ENCODE peak calls at places on chromosomes 2 and 18, in four cellular contexts. Z is colonic mucosa; E is GM23248; A is CD8-positive, alpha-beta memory T cell. L is an unnamed sample. For H3K4me1, the result is how much of the 10 kb centered on the place peaks cover.

GRCh38 chr2:96549967-96550786 is 13.6 kb downstream of the ARID5A start:
- DNase-seq in A (no peak), E (peak), Z (peak), L (no peak)

GRCh38 chr18:9638886-9639285 is 24.5 kb upstream of the PPP4R1 start:
- DNase-seq in Z (no peak), A (no peak), E (no peak), L (no peak)

GRCh38 chr2:1704606-1705556 is 39.4 kb downstream of the PXDN start:
- DNase-seq in E (peak), A (no peak), Z (no peak), L (no peak)

GRCh38 chr2:30886101-30886500 is 78.9 kb upstream of the CAPN13 start:
- DNase-seq in E (no peak), Z (no peak), A (no peak), L (no peak)

GRCh38 chr2:239293450-239294430 is 107.1 kb downstream of the HDAC4 start:
- DNase-seq in Z (no peak), A (peak), E (no peak), L (no peak)

GRCh38 chr2:148642112-148642744 is 2.3 kb upstream of the EPC2 start:
- DNase-seq in Z (no peak), E (no peak), A (no peak), L (no peak)

GRCh38 chr2:64325852-64326577 is 127.9 kb upstream of the LGALSL start:
- DNase-seq in E (no peak), Z (no peak), A (peak), L (no peak)

GRCh38 chr18:10247402-10248117 is 206.9 kb upstream of the APCDD1 start:
- DNase-seq in Z (no peak), E (no peak), A (no peak), L (no peak)

GRCh38 chr2:16282511-16282910 is 342.2 kb downstream of the MYCN start:
- DNase-seq in A (no peak), Z (no peak), E (no peak), L (no peak)

GRCh38 chr2:183543731-183544130 is 419.5 kb downstream of the NUP35 start:
- DNase-seq in E (no peak), Z (peak), A (no peak), L (no peak)

GRCh38 chr18:46013484-46014189 is 46.5 kb upstream of the EPG5 start:
- DNase-seq in Z (no peak), E (peak), A (no peak), L (no peak)

GRCh38 chr2:100588071-100588786 is 25.4 kb downstream of the PDCL3 start:
- DNase-seq in A (peak), Z (no peak), E (peak), L (no peak)

GRCh38 chr18:35073186-35074105 is 32.2 kb downstream of the MAPRE2 start:
- DNase-seq in A (no peak), E (peak), Z (no peak), L (no peak)

GRCh38 chr18:26495267-26495666 is 53.1 kb downstream of the KCTD1 start:
- DNase-seq in A (no peak), Z (no peak), E (no peak), L (no peak)

GRCh38 chr2:43158259-43158880 is 68.0 kb downstream of the ZFP36L2 start:
- DNase-seq in Z (peak), E (peak), A (no peak), L (no peak)

GRCh38 chr18:44909191-44909719 is 228.6 kb downstream of the SETBP1 start:
- DNase-seq in E (no peak), Z (no peak), A (no peak), L (no peak)

GRCh38 chr18:12968115-12968514 is 20.3 kb downstream of the SEH1L start:
- DNase-seq in A (no peak), E (no peak), Z (no peak), L (no peak)

DNA sequence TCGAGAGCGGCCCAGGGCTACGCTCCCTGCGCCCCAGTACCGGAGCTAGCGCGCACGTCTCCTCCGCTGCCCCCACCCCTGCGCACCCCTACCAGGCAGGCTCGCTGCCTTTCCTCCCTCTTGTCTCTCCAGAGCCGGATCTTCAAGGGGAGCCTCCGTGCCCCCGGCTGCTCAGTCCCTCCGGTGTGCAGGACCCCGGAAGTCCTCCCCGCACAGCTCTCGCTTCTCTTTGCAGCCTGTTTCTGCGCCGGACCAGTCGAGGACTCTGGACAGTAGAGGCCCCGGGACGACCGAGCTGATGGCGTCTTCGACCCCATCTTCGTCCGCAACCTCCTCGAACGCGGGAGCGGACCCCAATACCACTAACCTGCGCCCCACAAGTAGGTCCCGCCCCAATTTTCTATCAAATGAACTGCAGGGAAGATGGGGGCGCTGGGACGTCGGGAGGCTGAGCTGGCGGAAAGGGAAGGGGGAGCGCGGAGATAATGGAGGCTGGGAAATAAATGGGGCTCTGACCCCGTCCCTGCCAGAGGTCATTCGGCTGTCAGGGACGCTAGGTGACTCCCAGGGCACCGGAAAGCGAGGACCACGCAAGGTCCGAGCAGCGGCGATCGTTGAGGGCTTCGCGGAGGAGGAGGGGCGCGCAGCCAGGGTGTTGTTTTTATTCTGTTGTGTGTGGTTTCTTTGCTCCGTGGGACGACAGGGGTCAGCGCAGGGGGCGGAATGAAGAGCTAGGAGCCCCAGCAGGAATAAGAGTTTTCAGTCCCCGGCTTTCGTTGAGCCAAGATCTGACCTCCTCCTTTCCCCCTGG is 1.8 kb downstream of the GAD1 start:
- DNase-seq in Z (no peak), E (peak), A (no peak), L (no peak)
- H3K4me3 ChIP-seq in Z (peak), E (peak), A (no peak), L (peak)

GRCh38 chr2:63044360-63045327 is 6.0 kb upstream of the OTX1 start:
- DNase-seq in A (no peak), Z (no peak), E (no peak), L (no peak)
- H3K4me1 ChIP-seq in A (under half), Z (under half), E (under half), L (under half)

DNA sequence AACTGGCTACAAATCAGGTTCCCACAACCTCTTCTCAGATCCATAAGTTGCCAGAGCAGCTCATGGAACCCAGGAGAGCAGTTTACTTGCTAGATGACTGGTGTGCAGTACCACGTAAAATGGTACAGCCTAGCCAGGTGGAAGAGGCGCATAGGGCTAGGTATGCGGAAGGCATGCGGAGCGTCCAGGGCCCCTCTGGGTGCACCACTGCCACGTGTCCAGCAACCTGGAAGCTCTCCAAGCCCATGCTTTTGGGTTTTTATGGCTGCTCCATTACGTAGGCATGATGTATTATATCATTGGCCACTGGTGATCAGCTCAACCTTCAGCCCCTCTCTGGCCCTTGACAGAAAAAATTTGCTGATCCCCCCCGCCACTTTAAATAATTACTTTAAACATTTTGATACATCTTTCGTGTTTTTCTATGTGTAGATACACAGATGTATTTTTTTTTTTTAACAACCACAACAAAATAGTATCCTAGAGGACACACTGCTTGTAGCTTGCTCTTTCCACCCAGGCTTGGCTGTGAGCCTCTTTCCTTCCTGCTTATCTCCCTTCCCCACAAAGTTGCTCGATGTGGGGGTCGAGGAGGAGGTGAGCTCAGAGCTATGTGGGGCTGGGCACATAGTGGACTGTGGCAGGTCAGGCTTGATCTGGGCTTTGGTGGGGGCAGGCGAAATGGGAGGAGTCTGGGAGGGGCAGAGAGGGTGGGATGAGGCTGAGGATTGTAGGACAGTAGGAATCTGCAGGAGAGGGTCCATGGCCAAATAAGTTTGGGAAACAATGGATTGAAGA is 65.4 kb upstream of the MCFD2 start:
- DNase-seq in A (no peak), E (no peak), Z (no peak), L (no peak)
- H3K4me3 ChIP-seq in A (no peak), E (no peak), Z (no peak), L (no peak)

GRCh38 chr2:127641133-127641532 is 4.8 kb upstream of the GPR17 start:
- DNase-seq in Z (no peak), E (no peak), A (no peak), L (no peak)
- H3K4me1 ChIP-seq in Z (under half), E (under half), A (half or more), L (half or more)

GRCh38 chr2:20665261-20666113 is 1.5 kb upstream of the GDF7 start:
- DNase-seq in E (peak), A (no peak), Z (no peak), L (no peak)
- H3K4me3 ChIP-seq in E (peak), A (no peak), Z (peak), L (peak)

L was measured in naive thymus-derived CD4-positive, alpha-beta T cell.